ENCODE peak calls at places on chromosomes 12 and 14, in four cellular contexts. L is lower lobe of right lung, Q is astrocyte, T is dorsolateral prefrontal cortex. P is an unnamed sample.

GRCh38 chr12:130385193-130385592 is 47.5 kb downstream of the PIWIL1 start:
- DNase-seq in T (no peak), L (no peak), Q (no peak), P (no peak)

GRCh38 chr14:76312821-76313220 is 63.1 kb upstream of the ESRRB start:
- DNase-seq in Q (no peak), L (no peak), T (no peak), P (no peak)

GRCh38 chr12:75322464-75322863 is 7.7 kb downstream of the CAPS2 start:
- DNase-seq in T (no peak), L (no peak), Q (peak), P (peak)

GRCh38 chr12:3099146-3099545 is 22.0 kb downstream of the TSPAN9 start:
- DNase-seq in Q (no peak), T (no peak), L (no peak), P (no peak)

GRCh38 chr14:90381011-90381790 is 15.6 kb upstream of the CALM1 start:
- DNase-seq in Q (no peak), L (no peak), T (peak), P (peak)

GRCh38 chr12:51636986-51637385 is 46.0 kb downstream of the SCN8A start:
- DNase-seq in T (no peak), L (no peak), Q (no peak), P (no peak)

GRCh38 chr12:77940566-77940965 is 109.9 kb downstream of the NAV3 start:
- DNase-seq in Q (no peak), T (no peak), L (no peak), P (peak)

GRCh38 chr14:51926449-51926848 is 62.9 kb upstream of the RTRAF start:
- DNase-seq in T (no peak), Q (no peak), L (no peak), P (no peak)

GRCh38 chr12:1929985-1930815 is 11.7 kb upstream of the CACNA2D4 start:
- DNase-seq in T (no peak), Q (no peak), L (no peak), P (no peak)

GRCh38 chr12:47935196-47935595 is 28.2 kb upstream of the TMEM106C start:
- DNase-seq in L (no peak), Q (peak), T (peak), P (peak)

GRCh38 chr12:7114008-7114407 is 5.0 kb upstream of the C1RL start:
- DNase-seq in T (no peak), Q (no peak), L (no peak), P (no peak)

GRCh38 chr14:36313206-36313605 is 7.2 kb downstream of the MBIP start:
- DNase-seq in L (no peak), Q (no peak), T (no peak), P (no peak)

GRCh38 chr12:4107911-4108697 is 165.5 kb upstream of the CCND2 start:
- DNase-seq in L (no peak), T (no peak), Q (no peak), P (no peak)

GRCh38 chr12:4109826-4110225 is 163.7 kb upstream of the CCND2 start:
- DNase-seq in Q (no peak), L (no peak), T (no peak), P (no peak)

GRCh38 chr12:4106617-4107016 is 166.9 kb upstream of the CCND2 start:
- DNase-seq in T (no peak), Q (no peak), L (no peak), P (no peak)

GRCh38 chr12:4108803-4109345 is 164.7 kb upstream of the CCND2 start:
- DNase-seq in L (no peak), T (no peak), Q (no peak), P (peak)

DNA sequence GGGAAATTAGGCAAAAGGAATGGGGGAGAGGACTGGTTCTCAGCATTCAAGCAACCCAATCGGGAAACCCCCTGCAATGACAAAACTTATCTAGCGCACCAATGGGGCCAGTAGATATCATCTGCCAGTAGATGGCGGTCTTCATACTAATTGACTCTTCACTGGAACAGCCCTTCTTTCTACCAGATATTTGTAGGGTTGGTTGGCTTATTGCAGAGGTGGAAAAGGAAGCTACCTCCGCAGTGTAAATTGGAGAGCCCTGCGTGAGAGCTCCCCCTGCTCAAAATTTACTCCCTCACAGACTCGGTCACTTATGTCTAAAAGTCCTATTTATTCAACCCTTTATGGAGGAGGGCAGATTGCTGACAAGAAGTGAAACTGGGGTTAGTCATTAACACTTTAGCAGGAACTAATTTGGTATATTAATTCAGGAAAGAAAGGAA is 166.1 kb upstream of the CCND2 start:
- DNase-seq in L (no peak), T (no peak), Q (no peak), P (peak)
- TF ChIP-seq CTCF in L (peak), T (peak), Q (peak), P (peak)

DNA sequence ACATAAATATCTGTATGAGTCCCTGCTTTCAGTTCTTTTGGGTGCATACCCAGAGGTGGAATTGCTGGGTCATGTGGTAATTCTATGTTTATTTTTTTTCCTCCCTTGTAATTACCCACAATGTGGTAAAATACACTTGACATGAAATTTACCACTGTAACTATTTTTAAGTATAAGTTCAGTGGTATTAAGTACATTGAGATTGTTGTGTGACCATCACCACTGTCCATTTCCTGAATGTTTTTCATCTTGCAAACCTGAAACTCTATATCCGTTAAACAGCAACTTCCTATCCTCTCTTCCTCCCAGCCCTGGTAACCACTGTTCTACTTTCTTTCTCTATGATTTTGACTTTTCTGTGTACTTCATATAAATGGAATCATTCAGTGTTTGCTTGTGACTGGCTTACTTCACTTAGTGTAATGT is 51.4 kb downstream of the BORCS5 start:
- DNase-seq in L (no peak), T (no peak), Q (no peak), P (no peak)
- TF ChIP-seq CTCF in L (no peak), T (no peak), Q (no peak), P (no peak)

GRCh38 chr12:39795481-39795880 is 175.9 kb upstream of the ABCD2 start:
- DNase-seq in Q (no peak), L (no peak), T (no peak), P (no peak)
- TF ChIP-seq CTCF in Q (no peak), L (no peak), T (no peak), P (no peak)

DNA sequence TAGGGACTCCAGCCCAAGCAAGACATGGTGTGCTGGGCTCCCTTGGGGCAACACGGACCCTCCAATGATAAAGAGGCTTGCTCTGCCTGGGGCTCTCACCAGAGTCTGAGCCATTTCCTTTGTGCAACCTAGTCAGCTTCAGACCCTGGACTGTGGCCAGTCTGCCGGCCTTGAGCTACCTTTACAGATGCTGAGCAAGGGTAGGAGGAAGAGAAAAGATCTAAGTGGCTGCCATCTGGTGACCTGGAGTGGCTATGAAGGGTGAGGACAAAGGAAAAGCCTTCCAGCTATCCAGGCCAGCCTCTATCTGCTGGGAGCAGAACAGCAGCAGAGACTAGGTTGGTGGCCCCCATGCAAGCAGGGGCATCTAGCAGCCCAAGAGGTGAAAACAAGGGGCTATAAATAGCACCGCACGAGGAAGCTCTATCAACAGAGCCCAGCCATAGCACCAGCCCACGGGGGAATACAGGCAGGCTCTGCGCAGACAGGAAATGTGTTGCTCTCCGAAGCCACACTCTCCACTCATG is 230.1 kb downstream of the FOXN3 start:
- DNase-seq in L (no peak), T (no peak), Q (no peak), P (peak)
- TF ChIP-seq CTCF in L (no peak), T (no peak), Q (no peak), P (no peak)

DNA sequence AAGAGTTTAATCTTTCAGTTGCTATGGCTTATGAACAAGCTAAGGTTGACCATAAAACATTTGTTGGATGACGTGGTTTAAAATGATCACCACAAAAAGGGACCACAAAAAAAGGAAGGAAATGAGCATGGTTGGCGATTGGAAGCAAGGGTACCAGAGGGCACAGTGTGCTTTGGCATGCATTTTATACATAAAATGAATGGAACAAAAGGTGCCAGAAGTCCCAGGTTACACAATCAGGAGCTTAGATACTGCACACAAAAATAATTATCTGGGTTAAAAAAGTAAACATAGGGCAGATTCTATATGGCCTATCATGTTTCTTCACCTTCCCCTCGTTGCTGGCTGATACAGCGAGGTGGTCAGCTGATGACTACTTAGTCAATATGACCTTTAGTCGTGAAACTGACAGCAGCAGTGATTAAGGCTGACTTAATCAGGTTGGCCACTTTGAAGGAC is 50.7 kb downstream of the ZC3H14 start:
- DNase-seq in Q (peak), L (no peak), T (no peak), P (peak)
- TF ChIP-seq CTCF in Q (no peak), L (no peak), T (no peak), P (no peak)

GRCh38 chr12:119988788-119989618 is at the start of gene BICDL1:
- DNase-seq in Q (peak), L (peak), T (peak), P (peak)
- TF ChIP-seq CTCF in Q (no peak), L (no peak), T (no peak), P (no peak)

GRCh38 chr12:31324116-31324844 is 1.7 kb downstream of the SINHCAF start:
- DNase-seq in T (peak), L (peak), Q (peak), P (peak)
- TF ChIP-seq CTCF in T (no peak), L (peak), Q (no peak), P (no peak)

GRCh38 chr14:100573757-100574641 is 13.2 kb downstream of the BEGAIN start:
- DNase-seq in L (no peak), T (no peak), Q (no peak), P (no peak)

GRCh38 chr14:100570726-100571454 is 16.3 kb downstream of the BEGAIN start:
- DNase-seq in L (no peak), Q (no peak), T (no peak), P (no peak)

GRCh38 chr14:100573009-100573756 is 14.0 kb downstream of the BEGAIN start:
- DNase-seq in Q (no peak), T (no peak), L (no peak), P (no peak)

GRCh38 chr14:100569734-100570251 is 17.4 kb downstream of the BEGAIN start:
- DNase-seq in L (no peak), T (no peak), Q (no peak), P (no peak)

DNA sequence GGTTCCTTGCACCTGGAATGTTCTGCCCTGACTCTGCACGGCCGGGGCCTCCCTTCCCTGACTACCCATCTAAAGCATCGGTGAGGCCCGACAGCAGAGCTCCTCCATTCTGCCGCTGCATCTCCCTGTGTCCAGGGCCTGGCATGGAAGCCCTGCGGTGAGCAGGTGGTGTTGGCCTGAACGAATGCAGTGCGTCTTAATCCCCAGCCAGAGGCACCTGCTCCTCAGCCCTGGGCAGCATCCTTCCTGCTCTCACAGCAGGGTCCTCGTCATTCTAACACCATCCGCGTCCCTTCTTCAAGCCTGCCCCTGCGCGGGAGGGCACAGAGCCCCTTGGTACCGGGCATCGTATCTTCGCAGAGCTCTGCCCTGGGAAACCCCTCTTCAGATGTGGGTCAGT is 15.4 kb downstream of the BEGAIN start:
- DNase-seq in T (peak), L (no peak), Q (no peak), P (no peak)
- TF ChIP-seq CTCF in T (no peak), L (no peak), Q (no peak), P (no peak)

GRCh38 chr14:53979141-53979673 is 22.6 kb upstream of the BMP4 start:
- DNase-seq in T (no peak), Q (peak), L (no peak), P (no peak)
- TF ChIP-seq CTCF in T (no peak), Q (no peak), L (no peak), P (no peak)

GRCh38 chr12:131850856-131851559 is 22.8 kb downstream of the MMP17 start:
- DNase-seq in T (peak), Q (no peak), L (no peak), P (no peak)
- TF ChIP-seq CTCF in T (peak), Q (peak), L (no peak), P (no peak)

P was measured in fibroblast of mammary gland.